ENCODE peak calls at places on chromosomes 5 and 9, in seven cellular contexts. H is left ventricle myocardium inferior, P is dorsolateral prefrontal cortex, T is heart left ventricle, U is body of pancreas, E is H1, R is astrocyte. B is an unnamed sample.

GRCh38 chr5:74538206-74538661 is 102.3 kb downstream of the ENC1 start:
- DNase-seq in E (no peak), U (peak; percentile 76), H (peak; percentile 72), P (peak; percentile 23), T (peak; percentile 78), R (no peak), B (no peak)

GRCh38 chr5:72452515-72453259 is 54.5 kb downstream of the ZNF366 start:
- DNase-seq in T (peak; percentile 63), P (no peak), U (peak; percentile 84), E (no peak), H (peak; percentile 63), R (peak; percentile 78), B (peak; percentile 93)

GRCh38 chr5:154220625-154221024 is 30.1 kb downstream of the GALNT10 start:
- DNase-seq in T (no peak), U (peak; percentile 11), E (no peak), P (no peak), R (peak; percentile 88), H (no peak), B (no peak)

GRCh38 chr5:112210430-112211005 is 208.6 kb downstream of the EPB41L4A start:
- DNase-seq in T (no peak), H (no peak), U (peak; percentile 64), R (peak; percentile 9), P (peak; percentile 66), E (no peak), B (peak; percentile 67)

GRCh38 chr5:178318893-178319292 is 86.3 kb upstream of the PHYKPL start:
- DNase-seq in T (no peak), P (no peak), U (no peak), R (no peak), H (no peak), E (no peak), B (no peak)

GRCh38 chr9:133509179-133510083 is 15.3 kb downstream of the MYMK start:
- DNase-seq in P (peak; percentile 53), U (peak; percentile 67), E (no peak), R (no peak), H (no peak), T (peak; percentile 44), B (peak; percentile 57)

GRCh38 chr9:125984461-125984860 is 237.3 kb downstream of the PBX3 start:
- DNase-seq in R (no peak), T (no peak), H (no peak), E (no peak), U (no peak), P (no peak), B (no peak)

GRCh38 chr5:80620206-80620605 is 34.2 kb upstream of the MSH3 start:
- DNase-seq in T (no peak), P (no peak), H (no peak), E (no peak), U (no peak), R (peak; percentile 83), B (no peak)

GRCh38 chr5:151093476-151093889 is 12.6 kb upstream of the TNIP1 start:
- DNase-seq in P (no peak), R (peak; percentile 90), E (no peak), U (peak; percentile 63), H (no peak), T (no peak), B (peak; percentile 41)

GRCh38 chr9:116576386-116576785 is 110.7 kb upstream of the TRIM32 start:
- DNase-seq in T (no peak), U (no peak), H (no peak), P (no peak), E (no peak), R (no peak), B (no peak)

GRCh38 chr5:2748180-2748840 is 3.2 kb downstream of the IRX2 start:
- DNase-seq in R (no peak), U (no peak), H (no peak), P (no peak), E (no peak), T (no peak), B (no peak)

GRCh38 chr9:136336156-136336860 is 9.0 kb downstream of the GPSM1 start:
- DNase-seq in P (no peak), H (no peak), E (no peak), R (peak; percentile 48), U (no peak), T (no peak), B (no peak)

GRCh38 chr9:119074017-119074416 is 295.2 kb downstream of the BRINP1 start:
- DNase-seq in T (no peak), R (no peak), H (no peak), E (no peak), P (no peak), U (no peak), B (no peak)
- H3K27ac ChIP-seq in T (no peak overlapping the region), R (no peak overlapping the region), H (no peak overlapping the region), E (no peak overlapping the region), P (no peak overlapping the region), U (no peak overlapping the region), B (no peak overlapping the region)

DNA sequence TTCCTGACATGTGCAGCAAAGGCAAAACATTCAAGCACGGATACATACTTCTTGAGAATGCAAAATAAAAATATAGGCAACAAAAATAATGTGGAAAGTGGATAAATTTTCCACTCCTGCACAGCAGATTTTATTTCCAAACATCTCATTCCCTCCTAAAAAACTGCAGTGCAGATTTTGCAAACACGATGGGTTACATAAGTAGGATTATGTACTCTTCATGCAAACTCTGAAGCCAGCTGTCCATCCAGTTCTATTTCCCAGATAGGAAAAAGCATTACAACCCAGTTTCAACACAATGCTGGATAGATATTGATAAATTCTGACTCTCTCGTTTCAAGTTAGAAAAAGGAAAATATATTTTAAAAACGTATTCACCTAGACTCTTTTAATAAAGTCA is 52.7 kb upstream of the CCNG1 start:
- DNase-seq in E (no peak), P (no peak), H (no peak), R (no peak), T (no peak), U (no peak), B (no peak)
- H3K27ac ChIP-seq in E (no peak overlapping the region), P (peak overlapping the region; percentile 81), H (no peak overlapping the region), R (no peak overlapping the region), T (no peak overlapping the region), U (no peak overlapping the region), B (no peak overlapping the region)

GRCh38 chr5:77748160-77748559 is 28.0 kb downstream of the TBCA start:
- DNase-seq in T (no peak), E (no peak), U (no peak), P (no peak), R (no peak), H (no peak), B (no peak)

GRCh38 chr5:77741608-77742007 is 34.5 kb downstream of the TBCA start:
- DNase-seq in P (no peak), E (no peak), T (no peak), H (no peak), R (no peak), U (no peak), B (no peak)

GRCh38 chr5:77744116-77744515 is 32.0 kb downstream of the TBCA start:
- DNase-seq in R (no peak), H (no peak), U (no peak), T (no peak), P (no peak), E (no peak), B (no peak)

GRCh38 chr5:77743181-77743580 is 33.0 kb downstream of the TBCA start:
- DNase-seq in H (no peak), R (peak; percentile 46), U (no peak), P (no peak), E (no peak), T (no peak), B (no peak)
- H3K27ac ChIP-seq in H (no peak overlapping the region), R (no peak overlapping the region), U (no peak overlapping the region), P (no peak overlapping the region), E (no peak overlapping the region), T (no peak overlapping the region), B (no peak overlapping the region)

GRCh38 chr9:120640380-120640779 is 60.4 kb upstream of the CDK5RAP2 start:
- DNase-seq in R (no peak), H (no peak), P (no peak), E (no peak), U (no peak), T (no peak), B (no peak)
- H3K27ac ChIP-seq in R (no peak overlapping the region), H (no peak overlapping the region), P (peak overlapping the region; percentile 49), E (no peak overlapping the region), U (no peak overlapping the region), T (no peak overlapping the region), B (no peak overlapping the region)

GRCh38 chr9:123375725-123376132 is 19.7 kb downstream of the CRB2 start:
- DNase-seq in H (no peak), U (no peak), R (peak; percentile 18), P (no peak), T (no peak), E (no peak), B (peak; percentile 85)

GRCh38 chr9:123378956-123379660 is 23.1 kb downstream of the CRB2 start:
- DNase-seq in P (no peak), H (no peak), T (no peak), R (no peak), U (no peak), E (no peak), B (no peak)

GRCh38 chr9:123378028-123378427 is 22.0 kb downstream of the CRB2 start:
- DNase-seq in H (no peak), R (no peak), T (no peak), P (no peak), U (no peak), E (no peak), B (no peak)

GRCh38 chr9:123376218-123377071 is 20.4 kb downstream of the CRB2 start:
- DNase-seq in P (no peak), E (no peak), U (no peak), R (no peak), T (no peak), H (no peak), B (peak; percentile 69)

GRCh38 chr9:123377211-123377971 is 21.4 kb downstream of the CRB2 start:
- DNase-seq in T (no peak), R (peak; percentile 16), P (no peak), U (no peak), H (no peak), E (no peak), B (peak; percentile 38)
- H3K27ac ChIP-seq in T (no peak overlapping the region), R (no peak overlapping the region), P (peak overlapping the region; percentile 42), U (no peak overlapping the region), H (no peak overlapping the region), E (no peak overlapping the region), B (no peak overlapping the region)

GRCh38 chr9:127633216-127633615 is 21.1 kb downstream of the STXBP1 start:
- DNase-seq in T (no peak), U (no peak), P (no peak), R (no peak), E (no peak), H (no peak), B (no peak)

GRCh38 chr9:127627494-127627855 is 15.4 kb downstream of the STXBP1 start:
- DNase-seq in H (no peak), R (no peak), E (no peak), T (no peak), U (no peak), P (no peak), B (no peak)

GRCh38 chr9:127628644-127629467 is 16.8 kb downstream of the STXBP1 start:
- DNase-seq in E (no peak), U (peak; percentile 21), T (no peak), P (no peak), H (peak; percentile 61), R (no peak), B (no peak)

GRCh38 chr9:127626752-127627493 is 14.8 kb downstream of the STXBP1 start:
- DNase-seq in E (no peak), T (no peak), P (no peak), R (no peak), U (no peak), H (no peak), B (no peak)

GRCh38 chr9:127629468-127630081 is 17.5 kb downstream of the STXBP1 start:
- DNase-seq in U (no peak), R (no peak), H (no peak), P (no peak), E (no peak), T (no peak), B (no peak)
- H3K27ac ChIP-seq in U (no peak overlapping the region), R (no peak overlapping the region), H (peak overlapping the region; percentile 77), P (no peak overlapping the region), E (no peak overlapping the region), T (peak overlapping the region; percentile 53), B (no peak overlapping the region)

B was measured in SJCRH30.